ENCODE peak calls at places on chromosomes 5 and 9, in four cellular contexts. One of them, this sample, is unnamed. For H3K27me3, the result is how much of the 10 kb centered on the place peaks cover.

GRCh38 chr5:56264417-56265025 is 31.4 kb upstream of the ANKRD55 start:
- DNase-seq in IMR-90: peak
- DNase-seq in MM.1S: peak
- DNase-seq in esophagus squamous epithelium: no peak
- DNase-seq in this sample: no peak

GRCh38 chr9:72579190-72579589 is 57.8 kb downstream of the TMC1 start:
- DNase-seq in esophagus squamous epithelium: no peak
- DNase-seq in IMR-90: peak
- DNase-seq in MM.1S: no peak
- DNase-seq in this sample: no peak

GRCh38 chr5:74477082-74477453 is 163.5 kb downstream of the ENC1 start:
- DNase-seq in esophagus squamous epithelium: no peak
- DNase-seq in IMR-90: no peak
- DNase-seq in MM.1S: no peak
- DNase-seq in this sample: no peak

GRCh38 chr5:174794941-174795672 is 70.7 kb downstream of the MSX2 start:
- DNase-seq in IMR-90: no peak
- DNase-seq in esophagus squamous epithelium: no peak
- DNase-seq in MM.1S: no peak
- DNase-seq in this sample: no peak

GRCh38 chr5:16095612-16096011 is 84.0 kb downstream of the MARCHF11 start:
- DNase-seq in MM.1S: no peak
- DNase-seq in esophagus squamous epithelium: no peak
- DNase-seq in IMR-90: no peak
- DNase-seq in this sample: no peak

GRCh38 chr5:43702815-43703214 is 99.8 kb downstream of the NNT start:
- DNase-seq in IMR-90: peak
- DNase-seq in esophagus squamous epithelium: no peak
- DNase-seq in MM.1S: no peak
- DNase-seq in this sample: no peak

GRCh38 chr5:10681605-10682428 is 79.2 kb downstream of the DAP start:
- DNase-seq in esophagus squamous epithelium: no peak
- DNase-seq in IMR-90: no peak
- DNase-seq in MM.1S: no peak
- DNase-seq in this sample: no peak

GRCh38 chr9:80841888-80842287 is 847.5 kb downstream of the TLE1 start:
- DNase-seq in esophagus squamous epithelium: no peak
- DNase-seq in IMR-90: no peak
- DNase-seq in MM.1S: no peak
- DNase-seq in this sample: no peak

GRCh38 chr5:35003018-35003957 is 44.5 kb downstream of the AGXT2 start:
- DNase-seq in IMR-90: peak
- DNase-seq in esophagus squamous epithelium: no peak
- DNase-seq in MM.1S: peak
- DNase-seq in this sample: peak

GRCh38 chr5:147482426-147483196 is 27.3 kb downstream of the DPYSL3 start:
- DNase-seq in IMR-90: no peak
- DNase-seq in esophagus squamous epithelium: no peak
- DNase-seq in MM.1S: no peak
- DNase-seq in this sample: no peak

GRCh38 chr5:16736158-16736994 is 119.6 kb upstream of the RETREG1 start:
- DNase-seq in esophagus squamous epithelium: no peak
- DNase-seq in IMR-90: peak
- DNase-seq in MM.1S: no peak
- DNase-seq in this sample: no peak

GRCh38 chr9:87547665-87548064 is 50.0 kb downstream of the DAPK1 start:
- DNase-seq in IMR-90: no peak
- DNase-seq in MM.1S: no peak
- DNase-seq in esophagus squamous epithelium: no peak
- DNase-seq in this sample: no peak

DNA sequence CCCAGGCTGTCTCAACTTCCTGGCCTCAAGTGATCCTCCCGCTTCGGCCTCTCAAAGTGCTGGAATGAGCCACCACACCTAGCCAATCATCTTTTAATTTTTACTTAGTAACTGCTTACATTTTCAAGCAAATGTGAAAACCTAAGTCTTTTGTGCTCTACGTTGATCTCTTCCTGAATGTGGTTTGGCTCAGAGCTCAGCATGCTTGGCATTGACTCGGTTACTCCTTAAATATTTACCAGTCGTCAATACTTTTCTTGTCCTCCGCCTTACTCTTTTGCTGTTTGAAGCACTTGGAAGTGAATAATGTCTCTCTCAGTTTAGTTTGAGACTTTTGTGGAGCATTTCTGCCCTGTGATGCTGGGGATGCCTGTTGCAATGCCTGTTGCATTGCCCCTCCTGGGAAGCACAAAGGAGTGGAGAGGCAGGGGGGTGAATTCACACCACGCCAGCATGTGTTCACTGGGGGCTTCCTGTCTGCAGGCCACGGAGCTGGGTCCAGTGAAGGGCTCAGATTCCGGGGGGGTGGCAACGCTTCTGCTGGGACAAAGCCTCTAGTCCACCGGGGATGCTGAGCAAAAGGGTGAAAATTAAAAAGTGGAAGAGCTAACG is 13.1 kb upstream of the TENT4A start:
- DNase-seq in MM.1S: no peak
- DNase-seq in IMR-90: no peak
- DNase-seq in esophagus squamous epithelium: no peak
- DNase-seq in this sample: no peak
- H3K27me3 ChIP-seq in MM.1S: under half
- H3K27me3 ChIP-seq in IMR-90: under half
- H3K27me3 ChIP-seq in esophagus squamous epithelium: under half
- H3K27me3 ChIP-seq in this sample: under half

GRCh38 chr5:77645995-77646639 is 7.6 kb upstream of the OTP start:
- DNase-seq in IMR-90: no peak
- DNase-seq in esophagus squamous epithelium: no peak
- DNase-seq in MM.1S: no peak
- DNase-seq in this sample: no peak
- H3K27me3 ChIP-seq in IMR-90: half or more
- H3K27me3 ChIP-seq in esophagus squamous epithelium: half or more
- H3K27me3 ChIP-seq in MM.1S: under half
- H3K27me3 ChIP-seq in this sample: under half

GRCh38 chr5:63963080-63963735 is 963 bp upstream of the HTR1A start:
- DNase-seq in esophagus squamous epithelium: no peak
- DNase-seq in MM.1S: peak
- DNase-seq in IMR-90: peak
- DNase-seq in this sample: no peak
- H3K27me3 ChIP-seq in esophagus squamous epithelium: under half
- H3K27me3 ChIP-seq in MM.1S: under half
- H3K27me3 ChIP-seq in IMR-90: under half
- H3K27me3 ChIP-seq in this sample: under half

DNA sequence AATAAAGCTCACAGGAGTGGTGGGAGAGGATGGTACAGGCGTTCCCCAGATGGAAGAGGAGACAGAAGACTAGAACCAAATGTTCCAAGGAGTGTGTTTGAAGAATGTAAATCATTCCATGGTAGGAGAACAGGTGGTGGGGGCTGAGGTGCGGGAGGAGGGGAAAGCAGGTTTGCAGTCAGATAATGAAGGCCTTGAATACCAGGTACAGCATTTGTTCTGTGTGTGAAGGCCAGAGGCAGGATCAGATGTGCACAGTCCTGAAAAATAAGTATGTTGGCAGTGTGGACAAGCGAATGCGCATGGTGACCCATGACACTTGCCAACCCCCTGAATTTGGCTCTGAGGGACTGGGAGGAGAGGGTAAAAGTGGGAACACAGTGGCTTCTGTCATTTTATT is 59.9 kb upstream of the ALDH1B1 start:
- DNase-seq in IMR-90: no peak
- DNase-seq in esophagus squamous epithelium: no peak
- DNase-seq in MM.1S: no peak
- DNase-seq in this sample: no peak
- H3K27me3 ChIP-seq in IMR-90: under half
- H3K27me3 ChIP-seq in esophagus squamous epithelium: under half
- H3K27me3 ChIP-seq in MM.1S: under half
- H3K27me3 ChIP-seq in this sample: under half

GRCh38 chr5:170504598-170505266 is 912 bp downstream of the KCNIP1 start:
- DNase-seq in IMR-90: no peak
- DNase-seq in esophagus squamous epithelium: no peak
- DNase-seq in MM.1S: no peak
- DNase-seq in this sample: no peak

GRCh38 chr5:170509323-170509660 is 5.5 kb downstream of the KCNIP1 start:
- DNase-seq in IMR-90: no peak
- DNase-seq in esophagus squamous epithelium: no peak
- DNase-seq in MM.1S: no peak
- DNase-seq in this sample: no peak

GRCh38 chr5:170511550-170511949 is 7.7 kb downstream of the KCNIP1 start:
- DNase-seq in IMR-90: no peak
- DNase-seq in esophagus squamous epithelium: no peak
- DNase-seq in MM.1S: no peak
- DNase-seq in this sample: no peak

GRCh38 chr5:170508660-170509322 is 5.0 kb downstream of the KCNIP1 start:
- DNase-seq in MM.1S: no peak
- DNase-seq in IMR-90: no peak
- DNase-seq in esophagus squamous epithelium: no peak
- DNase-seq in this sample: no peak

DNA sequence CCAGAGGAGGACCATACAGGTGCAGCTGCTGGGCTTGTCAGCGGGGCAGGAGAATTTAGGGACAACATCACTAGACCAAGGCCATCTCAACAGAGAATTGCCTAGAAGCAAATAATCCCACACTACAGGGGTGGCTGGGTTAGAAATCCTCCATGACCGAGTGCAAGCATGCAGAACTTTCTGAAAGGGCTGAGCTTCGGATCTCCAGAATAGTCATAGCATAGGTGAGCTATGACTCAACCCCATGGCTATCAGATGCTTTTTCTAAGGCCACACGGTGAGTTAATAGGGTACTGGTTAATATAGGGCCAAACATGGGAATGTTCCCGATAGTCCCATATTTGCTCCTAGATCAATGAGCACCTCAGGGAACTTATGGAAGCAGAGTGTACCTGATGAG is 4.2 kb downstream of the KCNIP1 start:
- DNase-seq in MM.1S: no peak
- DNase-seq in esophagus squamous epithelium: no peak
- DNase-seq in IMR-90: no peak
- DNase-seq in this sample: no peak
- H3K27me3 ChIP-seq in MM.1S: under half
- H3K27me3 ChIP-seq in esophagus squamous epithelium: under half
- H3K27me3 ChIP-seq in IMR-90: under half
- H3K27me3 ChIP-seq in this sample: under half

DNA sequence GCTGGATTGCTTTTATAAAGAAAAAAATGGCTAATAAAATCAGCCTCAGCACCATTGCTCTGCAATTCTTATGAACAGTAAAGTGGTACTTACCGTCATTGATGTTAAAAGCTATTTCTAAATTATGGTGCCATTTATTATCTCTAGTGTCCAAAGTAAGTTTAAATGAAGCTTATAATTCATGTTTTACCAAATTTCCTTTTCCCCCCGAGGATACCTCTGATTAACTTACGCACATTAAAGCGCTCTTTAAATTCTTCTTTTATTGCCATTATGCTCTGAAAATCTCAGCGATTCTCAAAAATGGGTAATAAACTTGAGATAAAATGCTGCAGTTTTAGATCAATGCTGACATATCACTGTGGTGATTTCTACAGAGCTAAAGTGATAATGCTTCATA is 13.5 kb downstream of the TLX3 start:
- DNase-seq in IMR-90: no peak
- DNase-seq in esophagus squamous epithelium: no peak
- DNase-seq in MM.1S: no peak
- DNase-seq in this sample: no peak
- H3K27me3 ChIP-seq in IMR-90: half or more
- H3K27me3 ChIP-seq in esophagus squamous epithelium: half or more
- H3K27me3 ChIP-seq in MM.1S: under half
- H3K27me3 ChIP-seq in this sample: under half

DNA sequence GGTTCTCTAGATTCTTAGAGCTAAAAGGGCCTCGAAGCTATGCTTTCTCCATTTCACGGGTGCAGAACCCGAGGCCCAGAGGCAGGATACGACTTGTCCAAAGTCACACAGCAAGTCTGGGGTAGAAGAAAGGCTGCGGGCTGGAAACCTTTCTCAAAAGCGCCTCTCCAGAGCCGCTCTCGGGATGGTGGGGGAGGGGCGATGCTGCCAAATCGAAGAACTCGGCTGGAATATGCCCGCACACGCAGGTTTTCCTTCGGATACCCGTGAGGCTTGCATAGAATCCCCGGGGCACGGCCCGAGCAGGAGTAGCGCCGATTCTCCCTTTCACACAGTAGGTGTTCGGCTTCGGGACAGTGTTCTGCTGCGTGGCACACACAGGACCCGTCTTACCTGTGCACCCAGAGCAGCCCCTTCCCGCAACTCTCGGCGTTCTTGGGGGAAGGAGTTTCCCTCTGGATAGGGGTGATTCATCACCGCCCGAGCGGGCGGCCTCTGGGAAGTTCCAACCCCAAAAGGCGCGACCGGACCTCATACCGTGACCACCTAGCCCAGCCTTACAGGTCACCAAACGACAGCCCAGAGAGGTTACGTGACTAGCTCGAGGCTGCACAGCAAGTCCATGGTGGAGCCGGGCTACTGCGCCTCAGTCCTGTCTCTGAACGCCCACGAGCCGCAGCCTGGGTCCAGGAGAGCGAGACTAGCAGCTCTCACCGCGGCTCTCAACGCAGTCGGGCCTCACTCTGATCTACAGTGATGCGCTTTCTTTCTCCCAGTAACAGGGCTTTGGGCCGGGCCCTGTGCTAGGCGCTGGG is 4.1 kb downstream of the PAX5 start:
- DNase-seq in esophagus squamous epithelium: no peak
- DNase-seq in IMR-90: no peak
- DNase-seq in MM.1S: no peak
- DNase-seq in this sample: no peak
- H3K27me3 ChIP-seq in esophagus squamous epithelium: half or more
- H3K27me3 ChIP-seq in IMR-90: half or more
- H3K27me3 ChIP-seq in MM.1S: half or more
- H3K27me3 ChIP-seq in this sample: under half

GRCh38 chr5:154480847-154481246 is 2.8 kb upstream of the HAND1 start:
- DNase-seq in MM.1S: no peak
- DNase-seq in IMR-90: no peak
- DNase-seq in esophagus squamous epithelium: no peak
- DNase-seq in this sample: no peak
- H3K27me3 ChIP-seq in MM.1S: half or more
- H3K27me3 ChIP-seq in IMR-90: half or more
- H3K27me3 ChIP-seq in esophagus squamous epithelium: half or more
- H3K27me3 ChIP-seq in this sample: under half

DNA sequence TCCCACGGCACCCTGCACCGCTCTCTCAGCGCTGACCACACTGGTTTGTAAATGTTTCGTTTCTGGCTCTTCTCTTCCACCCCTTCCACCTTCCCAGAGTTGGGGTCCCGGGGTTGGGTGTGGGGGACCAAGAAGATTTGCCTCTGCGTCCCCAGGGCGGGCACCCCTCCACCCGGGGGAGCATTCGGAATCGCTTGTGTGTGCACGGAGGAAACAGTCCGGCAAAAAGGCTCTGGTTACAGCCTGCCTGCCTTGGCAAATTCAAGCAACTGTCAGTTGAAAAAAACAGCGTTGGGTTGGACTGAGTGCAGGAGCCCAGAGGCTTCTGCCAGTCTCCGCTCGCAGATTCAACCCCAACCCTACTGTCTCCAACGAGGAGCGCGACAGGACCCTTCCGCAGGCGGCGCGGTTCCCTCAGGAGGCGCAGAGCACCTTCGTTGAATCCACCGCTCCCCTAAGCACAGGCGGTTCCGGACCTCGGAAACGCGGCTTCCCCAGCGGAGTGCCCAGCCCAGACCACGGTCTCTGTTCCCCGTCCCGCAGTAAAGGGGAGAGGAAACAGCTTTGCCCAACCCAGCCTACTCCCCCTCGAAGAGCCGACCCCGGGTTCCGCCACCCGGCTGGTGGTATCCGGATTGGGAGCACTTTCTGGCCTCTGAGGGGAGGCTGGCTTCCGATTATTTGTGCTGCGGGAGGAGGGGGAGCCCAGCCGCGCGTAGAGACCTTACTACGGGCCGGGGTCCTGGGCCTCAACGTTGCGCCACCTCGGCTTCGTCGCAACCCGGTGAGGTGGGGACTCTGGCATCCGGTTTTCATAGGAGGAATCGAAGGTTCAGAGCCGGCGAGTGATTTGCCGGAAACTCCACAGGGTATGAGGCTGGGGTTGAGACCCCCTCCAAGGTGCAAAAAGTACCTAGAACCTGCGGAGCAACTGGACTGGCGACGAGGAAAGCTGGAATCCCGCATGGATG is 9.6 kb downstream of the LHX6 start:
- DNase-seq in esophagus squamous epithelium: no peak
- DNase-seq in IMR-90: peak
- DNase-seq in MM.1S: no peak
- DNase-seq in this sample: no peak
- H3K27me3 ChIP-seq in esophagus squamous epithelium: half or more
- H3K27me3 ChIP-seq in IMR-90: half or more
- H3K27me3 ChIP-seq in MM.1S: under half
- H3K27me3 ChIP-seq in this sample: under half